ENCODE peak calls at places on chromosomes 4 and X, in four cellular contexts. F, D, S and K are unnamed samples.

GRCh38 chrX:103378990-103379389 is 2.7 kb downstream of the BEX3 start:
- DNase-seq in F (no peak), D (no peak), S (no peak), K (no peak)

GRCh38 chr4:2321279-2322196 is 59.6 kb upstream of the MXD4 start:
- DNase-seq in F (no peak), D (no peak), S (no peak), K (no peak)

GRCh38 chrX:40871385-40872082 is 136.2 kb upstream of the MED14 start:
- DNase-seq in F (no peak), D (no peak), S (no peak), K (no peak)

GRCh38 chr4:185792384-185793146 is 19.4 kb downstream of the SORBS2 start:
- DNase-seq in F (no peak), D (no peak), S (no peak), K (no peak)

GRCh38 chr4:184651899-184652298 is 2.4 kb downstream of the PRIMPOL start:
- DNase-seq in F (no peak), D (no peak), S (no peak), K (no peak)

GRCh38 chr4:175290401-175290800 is 372.2 kb downstream of the ADAM29 start:
- DNase-seq in F (no peak), D (no peak), S (no peak), K (no peak)

GRCh38 chr4:109554971-109555370 is 5.1 kb upstream of the MCUB start:
- DNase-seq in F (no peak), D (no peak), S (no peak), K (no peak)

GRCh38 chr4:72323227-72323626 is 245.8 kb downstream of the ADAMTS3 start:
- DNase-seq in F (no peak), D (no peak), S (no peak), K (no peak)

GRCh38 chrX:95835223-95835622 is 849.4 kb upstream of the DIAPH2 start:
- DNase-seq in F (no peak), D (no peak), S (no peak), K (no peak)

GRCh38 chr4:152999376-153000067 is 63.4 kb downstream of the FHDC1 start:
- DNase-seq in F (no peak), D (no peak), S (no peak), K (no peak)

GRCh38 chr4:109424093-109424818 is 9.4 kb upstream of the SEC24B start:
- DNase-seq in F (no peak), D (no peak), S (no peak), K (no peak)

GRCh38 chr4:102684605-102685052 is 76.1 kb downstream of the MANBA start:
- DNase-seq in F (no peak), D (no peak), S (no peak), K (no peak)

GRCh38 chr4:143302526-143302925 is 34.1 kb upstream of the GAB1 start:
- DNase-seq in F (no peak), D (no peak), S (no peak), K (no peak)

GRCh38 chrX:20267924-20268701 is 1.4 kb upstream of the RPS6KA3 start:
- DNase-seq in F (peak; percentile 27), D (peak; percentile 68), S (no peak), K (no peak)

GRCh38 chr4:123449780-123450179 is 53.2 kb downstream of the SPRY1 start:
- DNase-seq in F (no peak), D (no peak), S (no peak), K (no peak)

GRCh38 chr4:11471613-11472012 is 42.9 kb upstream of the HS3ST1 start:
- DNase-seq in F (no peak), D (no peak), S (peak; percentile 63), K (peak; percentile 39)

GRCh38 chr4:47109379-47109778 is 78.0 kb downstream of the GABRB1 start:
- DNase-seq in F (no peak), D (no peak), S (no peak), K (no peak)

GRCh38 chr4:40241026-40241425 is 44.2 kb downstream of the RHOH start:
- DNase-seq in F (no peak), D (no peak), S (no peak), K (no peak)

GRCh38 chr4:150007512-150007911 is 70.7 kb upstream of the DCLK2 start:
- DNase-seq in F (no peak), D (no peak), S (no peak), K (no peak)

GRCh38 chrX:74545880-74546279 is 68.5 kb downstream of the RLIM start:
- DNase-seq in F (no peak), D (no peak), S (no peak), K (no peak)

GRCh38 chrX:1673337-1673736 is 58.5 kb downstream of the ASMT start:
- DNase-seq in F (no peak), D (no peak), S (peak; percentile 34), K (no peak)

GRCh38 chr4:138111462-138112000 is 130.6 kb downstream of the SLC7A11 start:
- DNase-seq in F (no peak), D (no peak), S (no peak), K (no peak)

GRCh38 chrX:78375894-78376293 is 48.5 kb upstream of the CYSLTR1 start:
- DNase-seq in F (no peak), D (no peak), S (peak; percentile 26), K (no peak)

GRCh38 chrX:73562458-73562857 is 539 bp upstream of the CHIC1 start:
- DNase-seq in F (no peak), D (no peak), S (no peak), K (no peak)

GRCh38 chrX:39848900-39849299 is 248.9 kb downstream of the BCOR start:
- DNase-seq in F (no peak), D (no peak), S (no peak), K (no peak)

GRCh38 chr4:167873536-167873935 is 218.8 kb upstream of the ANXA10 start:
- DNase-seq in F (no peak), D (no peak), S (no peak), K (no peak)

GRCh38 chr4:70704333-70705145 is 16.2 kb downstream of the UTP3 start:
- DNase-seq in F (peak; percentile 59), D (peak; percentile 92), S (peak; percentile 42), K (no peak)
- TF ChIP-seq CTCF in F (no peak), D (peak; percentile 39), S (no peak), K (peak; percentile 27)

GRCh38 chrX:47587091-47587891 is 5.1 kb downstream of the TIMP1 start:
- DNase-seq in F (no peak), D (no peak), S (no peak), K (no peak)

GRCh38 chrX:47583240-47583861 is 1.1 kb downstream of the TIMP1 start:
- DNase-seq in F (no peak), D (no peak), S (no peak), K (no peak)

GRCh38 chrX:47585273-47585672 is 3.0 kb downstream of the TIMP1 start:
- DNase-seq in F (no peak), D (no peak), S (no peak), K (no peak)

GRCh38 chrX:47586043-47586787 is 4.0 kb downstream of the TIMP1 start:
- DNase-seq in F (no peak), D (no peak), S (no peak), K (no peak)

DNA sequence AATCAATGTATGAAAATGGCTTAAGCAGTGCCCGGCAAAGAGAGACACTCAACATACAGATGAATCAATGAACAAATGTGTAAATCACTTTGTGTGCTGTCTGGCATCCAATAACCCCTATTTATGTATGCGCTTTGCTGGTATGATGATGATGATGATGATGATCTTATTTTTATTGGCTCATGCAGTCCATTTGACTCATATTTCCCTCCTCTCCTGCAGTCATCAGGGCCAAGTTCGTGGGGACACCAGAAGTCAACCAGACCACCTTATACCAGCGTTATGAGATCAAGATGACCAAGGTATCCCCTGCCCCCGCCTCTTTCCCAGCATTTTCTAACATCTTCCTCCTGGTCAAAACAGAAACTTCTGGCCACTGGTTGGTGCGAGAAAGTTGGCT is 2.5 kb downstream of the TIMP1 start:
- DNase-seq in F (no peak), D (no peak), S (no peak), K (no peak)
- TF ChIP-seq CTCF in F (no peak), D (no peak), S (no peak), K (no peak)

DNA sequence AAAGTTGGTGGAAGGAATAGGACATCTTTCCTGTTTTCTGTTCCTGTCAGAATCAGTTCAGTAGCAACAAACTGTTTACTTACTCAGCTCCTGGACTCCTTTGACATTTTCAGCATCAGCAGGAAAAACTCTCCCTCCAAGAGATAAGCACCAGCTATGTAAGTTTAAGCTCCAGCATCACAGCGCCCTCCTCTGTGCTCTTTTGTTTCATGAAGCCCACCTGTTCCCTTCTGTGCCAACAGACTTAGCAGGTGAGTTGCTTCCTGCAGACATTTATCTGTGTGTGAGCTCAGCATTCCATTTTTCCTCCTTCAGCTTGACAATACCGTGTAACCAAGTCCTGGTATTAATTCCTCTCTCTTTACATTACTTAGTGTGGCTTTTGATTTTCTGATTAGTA is 644.1 kb upstream of the AGA start:
- DNase-seq in F (no peak), D (no peak), S (no peak), K (no peak)
- TF ChIP-seq CTCF in F (no peak), D (no peak), S (no peak), K (no peak)

GRCh38 chr4:42965326-42965725 is 72.8 kb downstream of the GRXCR1 start:
- DNase-seq in F (no peak), D (no peak), S (no peak), K (no peak)
- TF ChIP-seq CTCF in F (no peak), D (no peak), S (no peak), K (no peak)

GRCh38 chrX:19121898-19122640 is at the start of gene ADGRG2:
- DNase-seq in F (no peak), D (peak; percentile 54), S (no peak), K (no peak)
- TF ChIP-seq CTCF in F (no peak), D (peak; percentile 11), S (no peak), K (no peak)

DNA sequence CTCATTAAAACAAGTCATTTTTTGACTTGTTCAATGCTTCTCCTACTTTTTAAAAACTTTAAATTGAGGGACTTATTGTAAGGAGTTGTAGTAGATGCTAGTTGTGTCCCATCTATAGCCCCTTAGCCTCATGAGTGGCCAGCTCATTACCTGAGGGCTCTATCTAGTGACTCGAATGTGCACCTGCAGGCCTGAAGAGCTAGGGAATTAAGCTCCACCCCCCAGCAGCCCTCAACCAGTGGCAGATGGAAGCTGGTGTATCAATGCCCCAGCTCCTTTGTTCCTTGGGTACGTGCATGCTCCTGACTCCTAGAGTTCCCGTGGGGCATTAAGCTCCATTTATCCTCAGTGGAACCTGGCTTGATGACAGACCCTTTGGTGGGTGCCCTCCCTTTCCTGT is 146.7 kb upstream of the FAM9B start:
- DNase-seq in F (no peak), D (no peak), S (no peak), K (no peak)
- TF ChIP-seq CTCF in F (no peak), D (no peak), S (no peak), K (no peak)

DNA sequence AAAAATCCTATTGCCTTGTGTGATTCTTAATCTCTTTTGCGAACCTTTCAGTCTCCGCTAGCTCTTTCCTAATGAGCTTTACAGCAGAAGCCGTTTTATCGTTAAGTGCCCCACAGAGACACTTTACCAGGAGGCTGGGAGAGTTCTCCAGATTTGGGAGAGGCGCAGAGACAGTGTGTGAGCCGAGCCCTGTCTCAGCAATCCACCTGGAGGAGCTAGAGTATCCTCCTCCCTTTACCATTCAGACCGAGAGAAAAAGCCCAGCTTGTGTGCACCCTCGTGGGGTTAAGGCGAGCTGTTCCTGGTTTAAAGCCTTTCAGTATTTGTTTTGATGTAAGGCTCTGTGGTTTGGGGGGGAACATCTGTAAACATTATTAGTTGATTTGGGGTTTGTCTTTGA is 54.9 kb upstream of the MTM1 start:
- DNase-seq in F (no peak), D (no peak), S (no peak), K (no peak)
- TF ChIP-seq CTCF in F (no peak), D (no peak), S (no peak), K (no peak)